ENCODE peak calls at places on chromosome 14, in nine cellular contexts. M is stimulated activated CD8-positive, alpha-beta memory T cell treated with anti-CD3 and anti-CD28 coated beads, Interleukin-4, amount 100 ng/mL, for 1 hour; A is mucosa of gallbladder; W is midbrain; L is activated T-helper 1 cell treated with Interleukin-2 at 50 U/mL for 16 hours; D is skeletal muscle cell; Q is astrocyte of the cerebellum; X is nephron progenitor cell; B is BE2C. V is an unnamed sample.

GRCh38 chr14:94681300-94682060 is 69.3 kb downstream of the SERPINA3 start:
- DNase-seq in L (no peak), A (peak; percentile 19), D (peak; percentile 4), X (no peak), B (no peak), Q (no peak), M (no peak), W (no peak), V (no peak)

GRCh38 chr14:92973265-92973797 is 50.4 kb downstream of the CHGA start:
- DNase-seq in W (peak; percentile 90), D (no peak), A (peak; percentile 84), L (no peak), B (peak; percentile 90), M (no peak), X (peak; percentile 67), Q (no peak), V (peak; percentile 71)

GRCh38 chr14:70942342-70942706 is 35.1 kb downstream of the PCNX1 start:
- DNase-seq in B (no peak), L (no peak), M (no peak), X (no peak), Q (no peak), A (no peak), W (no peak), D (no peak), V (no peak)

GRCh38 chr14:69101331-69101826 is 51.5 kb downstream of the DCAF5 start:
- DNase-seq in X (no peak), Q (peak; percentile 69), B (no peak), W (peak; percentile 22), L (no peak), A (peak; percentile 38), M (no peak), D (peak; percentile 69), V (no peak)

GRCh38 chr14:52268191-52269061 is 928 bp downstream of the PTGDR start:
- DNase-seq in M (no peak), B (peak; percentile 11), Q (no peak), D (no peak), A (no peak), X (peak; percentile 59), L (no peak), W (no peak), V (peak; percentile 2)

GRCh38 chr14:69775012-69775411 is 8.1 kb downstream of the SRSF5 start:
- DNase-seq in X (no peak), W (no peak), D (no peak), M (no peak), L (no peak), B (no peak), Q (no peak), A (no peak), V (no peak)

GRCh38 chr14:79436325-79436724 is 775.0 kb downstream of the DIO2 start:
- DNase-seq in L (no peak), W (no peak), Q (no peak), D (no peak), B (no peak), A (no peak), X (no peak), M (no peak), V (no peak)

GRCh38 chr14:69715725-69716482 is 51.0 kb upstream of the SRSF5 start:
- DNase-seq in Q (peak; percentile 71), W (peak; percentile 79), X (no peak), D (peak; percentile 67), M (no peak), A (peak; percentile 86), L (no peak), B (peak; percentile 87), V (no peak)

GRCh38 chr14:59406454-59407245 is 58.5 kb downstream of the GPR135 start:
- DNase-seq in B (no peak), X (no peak), W (no peak), M (no peak), Q (peak; percentile 20), L (no peak), A (no peak), D (no peak), V (no peak)

GRCh38 chr14:74663884-74664283 is 49.0 kb downstream of the AREL1 start:
- DNase-seq in L (no peak), M (no peak), D (no peak), W (no peak), Q (no peak), A (no peak), X (no peak), B (no peak), V (no peak)

GRCh38 chr14:94483729-94484275 is 7.8 kb upstream of the SERPINA9 start:
- DNase-seq in X (no peak), Q (no peak), M (no peak), L (no peak), W (no peak), D (no peak), B (no peak), A (no peak), V (no peak)

GRCh38 chr14:24340606-24341005 is 815 bp upstream of the RIPK3 start:
- DNase-seq in Q (no peak), L (no peak), B (no peak), M (no peak), X (no peak), D (no peak), A (no peak), W (no peak), V (no peak)

GRCh38 chr14:68210729-68211299 is 391.2 kb downstream of the RAD51B start:
- DNase-seq in X (no peak), Q (peak; percentile 71), D (peak; percentile 87), M (no peak), L (no peak), A (no peak), W (no peak), B (no peak), V (no peak)

GRCh38 chr14:93984070-93984469 is 7.7 kb upstream of the ASB2 start:
- DNase-seq in L (no peak), Q (no peak), M (no peak), W (no peak), B (no peak), X (no peak), A (no peak), D (no peak), V (no peak)

GRCh38 chr14:105907276-105907675 is 380.9 kb downstream of the TMEM121 start:
- DNase-seq in Q (no peak), L (no peak), X (no peak), W (no peak), B (no peak), D (no peak), M (no peak), A (no peak), V (no peak)

GRCh38 chr14:76828339-76829015 is 2.3 kb downstream of the LRRC74A start:
- DNase-seq in A (no peak), B (no peak), L (no peak), Q (no peak), D (no peak), X (no peak), W (peak; percentile 16), M (no peak), V (no peak)

GRCh38 chr14:31263485-31264133 is 56.0 kb upstream of the HECTD1 start:
- DNase-seq in A (peak; percentile 79), W (peak; percentile 3), D (peak; percentile 99), M (no peak), X (no peak), L (no peak), B (no peak), Q (peak; percentile 99), V (no peak)

GRCh38 chr14:49249022-49249421 is 337.2 kb downstream of the RPS29 start:
- DNase-seq in L (no peak), X (no peak), Q (peak; percentile 16), B (no peak), A (no peak), W (no peak), D (no peak), M (no peak), V (no peak)

GRCh38 chr14:78070344-78070743 is 99.8 kb upstream of the NRXN3 start:
- DNase-seq in D (no peak), L (no peak), W (no peak), M (no peak), X (no peak), Q (no peak), A (no peak), B (no peak), V (no peak)

GRCh38 chr14:89445252-89445973 is 28.4 kb upstream of the FOXN3 start:
- DNase-seq in L (no peak), D (no peak), A (no peak), M (no peak), W (no peak), Q (no peak), X (no peak), B (peak; percentile 22), V (no peak)

GRCh38 chr14:59055439-59056045 is 132.9 kb upstream of the DAAM1 start:
- DNase-seq in Q (peak; percentile 54), X (peak; percentile 41), L (no peak), W (peak; percentile 35), M (no peak), A (peak; percentile 42), B (peak; percentile 15), D (peak; percentile 11), V (no peak)

GRCh38 chr14:54480830-54481562 is 7.8 kb downstream of the GMFB start:
- DNase-seq in A (no peak), W (no peak), B (no peak), X (no peak), D (no peak), L (no peak), M (no peak), Q (no peak), V (no peak)

GRCh38 chr14:45867046-45867894 is 614.3 kb upstream of the MIS18BP1 start:
- DNase-seq in M (no peak), D (no peak), A (no peak), X (no peak), Q (no peak), L (no peak), B (no peak), W (no peak), V (no peak)

GRCh38 chr14:96421236-96421635 is 29.3 kb downstream of the AK7 start:
- DNase-seq in L (no peak), A (no peak), Q (no peak), B (no peak), D (no peak), X (no peak), M (no peak), W (no peak), V (no peak)

GRCh38 chr14:51783765-51784164 is 76.6 kb upstream of the GNG2 start:
- DNase-seq in X (no peak), D (peak; percentile 55), Q (no peak), B (no peak), W (no peak), M (no peak), L (no peak), A (no peak), V (no peak)

GRCh38 chr14:56273151-56273550 is 154.9 kb downstream of the PELI2 start:
- DNase-seq in L (no peak), W (no peak), D (peak; percentile 58), Q (no peak), B (no peak), M (no peak), A (no peak), X (no peak), V (no peak)

GRCh38 chr14:52112336-52113018 is 43.6 kb upstream of the NID2 start:
- DNase-seq in W (no peak), M (no peak), D (no peak), A (no peak), Q (no peak), B (no peak), X (no peak), L (no peak), V (no peak)

GRCh38 chr14:104400355-104400754 is 179.2 kb upstream of the C14orf180 start:
- DNase-seq in B (no peak), Q (no peak), M (no peak), L (no peak), D (no peak), X (no peak), A (peak; percentile 5), W (no peak), V (no peak)

GRCh38 chr14:93898081-93898611 is 29.0 kb upstream of the FAM181A start:
- DNase-seq in B (no peak), L (no peak), Q (no peak), W (no peak), A (no peak), X (no peak), D (no peak), M (no peak), V (no peak)

GRCh38 chr14:24051162-24051788 is 534 bp upstream of the CARMIL3 start:
- DNase-seq in B (no peak), A (no peak), Q (no peak), M (no peak), X (no peak), W (no peak), D (no peak), L (no peak), V (peak; percentile 6)

GRCh38 chr14:96102071-96102856 is 63.1 kb downstream of the C14orf132 start:
- DNase-seq in X (no peak), L (no peak), B (no peak), W (no peak), A (no peak), M (no peak), D (no peak), Q (no peak), V (no peak)

V was measured in neural crest cell.